ENCODE peak calls at places on chromosomes 4 and X, in eight cellular contexts. X is fibroblast of lung, D is left ventricle myocardium inferior, L is OCI-LY7, V is HepG2, Q is bronchial epithelial cell, Z is dorsolateral prefrontal cortex, S is psoas muscle. J is an unnamed sample.

GRCh38 chr4:26839016-26839415 is 21.6 kb upstream of the STIM2 start:
- DNase-seq in L (no peak), Q (no peak), X (no peak), D (no peak), S (no peak), V (no peak), Z (no peak), J (no peak)

GRCh38 chrX:11764602-11765067 is 6.6 kb downstream of the MSL3 start:
- DNase-seq in Z (no peak), V (no peak), Q (no peak), X (no peak), S (no peak), D (no peak), L (no peak), J (no peak)

GRCh38 chr4:9989918-9990635 is 31.2 kb downstream of the SLC2A9 start:
- DNase-seq in S (no peak), D (peak), L (no peak), V (no peak), Q (no peak), X (no peak), Z (no peak), J (no peak)

GRCh38 chr4:118953276-118953675 is 64.6 kb downstream of the SYNPO2 start:
- DNase-seq in Z (no peak), L (no peak), S (no peak), Q (no peak), X (peak), D (no peak), V (no peak), J (no peak)

GRCh38 chr4:26176621-26177121 is 144.1 kb upstream of the RBPJ start:
- DNase-seq in Z (no peak), V (no peak), D (no peak), X (peak), Q (peak), S (no peak), L (no peak), J (no peak)

GRCh38 chrX:106615041-106615440 is 3.3 kb downstream of the RADX start:
- DNase-seq in L (no peak), X (peak), V (no peak), S (no peak), Z (no peak), Q (no peak), D (no peak), J (no peak)

GRCh38 chr4:32440391-32440790 is 1720.2 kb downstream of the PCDH7 start:
- DNase-seq in Q (no peak), D (no peak), L (peak), S (no peak), X (no peak), V (no peak), Z (no peak), J (no peak)

GRCh38 chr4:7892212-7893019 is 47.2 kb downstream of the AFAP1 start:
- DNase-seq in Z (no peak), Q (no peak), D (no peak), L (no peak), V (no peak), X (peak), S (no peak), J (peak)

GRCh38 chrX:19695884-19696283 is 180.6 kb upstream of the MAP3K15 start:
- DNase-seq in V (no peak), S (no peak), L (no peak), D (no peak), Q (peak), Z (no peak), X (no peak), J (no peak)

GRCh38 chrX:66163849-66164401 is at the start of gene HEPH:
- DNase-seq in L (no peak), Z (no peak), V (no peak), D (no peak), Q (no peak), X (peak), S (no peak), J (peak)

GRCh38 chr4:87116230-87116629 is 104.2 kb downstream of the KLHL8 start:
- DNase-seq in Z (no peak), L (no peak), V (no peak), D (no peak), X (peak), Q (no peak), S (no peak), J (no peak)

GRCh38 chr4:142815834-142816233 is 30.3 kb downstream of the INPP4B start:
- DNase-seq in S (no peak), L (no peak), D (no peak), Z (no peak), X (peak), V (no peak), Q (peak), J (peak)

GRCh38 chr4:68445111-68445510 is 2.2 kb upstream of the TMPRSS11E start:
- DNase-seq in Q (no peak), Z (no peak), L (no peak), S (no peak), X (peak), V (no peak), D (no peak), J (no peak)

GRCh38 chrX:40065291-40066046 is 32.3 kb downstream of the BCOR start:
- DNase-seq in V (no peak), Q (no peak), L (no peak), D (no peak), S (peak), Z (no peak), X (no peak), J (no peak)

GRCh38 chr4:22607382-22607781 is 85.4 kb upstream of the GBA3 start:
- DNase-seq in D (peak), X (peak), Q (peak), L (peak), Z (no peak), S (peak), V (peak), J (peak)

GRCh38 chr4:13984996-13985780 is 357.7 kb upstream of the BOD1L1 start:
- DNase-seq in D (no peak), Z (no peak), L (no peak), X (peak), S (no peak), V (no peak), Q (no peak), J (peak)

GRCh38 chr4:7410470-7410869 is 24.3 kb downstream of the PSAPL1 start:
- DNase-seq in X (peak), L (no peak), D (no peak), Q (no peak), V (no peak), S (no peak), Z (no peak), J (no peak)

GRCh38 chr4:24477919-24478318 is 106.4 kb downstream of the DHX15 start:
- DNase-seq in S (peak), V (no peak), Q (no peak), X (peak), D (peak), Z (no peak), L (no peak), J (no peak)

GRCh38 chr4:128556756-128557155 is 252.7 kb upstream of the JADE1 start:
- DNase-seq in Z (no peak), L (no peak), Q (no peak), D (no peak), S (no peak), V (no peak), X (peak), J (no peak)

GRCh38 chrX:68396953-68397352 is 36.3 kb downstream of the OPHN1 start:
- DNase-seq in D (peak), L (no peak), V (no peak), Z (no peak), S (no peak), X (peak), Q (no peak), J (no peak)

GRCh38 chr4:15864771-15865566 is 73.6 kb downstream of the FGFBP1 start:
- DNase-seq in Q (no peak), V (no peak), L (no peak), Z (no peak), X (peak), S (no peak), D (no peak), J (no peak)

GRCh38 chrX:68708503-68709290 is 61.2 kb downstream of the STARD8 start:
- DNase-seq in S (peak), Q (no peak), Z (no peak), D (no peak), L (no peak), X (peak), V (no peak), J (no peak)

GRCh38 chr4:26987191-26987590 is 126.5 kb downstream of the STIM2 start:
- DNase-seq in D (no peak), V (no peak), Z (no peak), X (no peak), S (no peak), L (no peak), Q (no peak), J (no peak)

GRCh38 chr4:128665514-128665913 is 144.0 kb upstream of the JADE1 start:
- DNase-seq in L (no peak), V (no peak), Q (no peak), D (no peak), X (no peak), Z (no peak), S (no peak), J (no peak)

GRCh38 chrX:123217077-123217476 is 33.0 kb downstream of the GRIA3 start:
- DNase-seq in S (peak), V (no peak), D (no peak), Z (no peak), Q (peak), X (peak), L (no peak), J (peak)

GRCh38 chr4:134952775-134953174 is 751.2 kb upstream of the PABPC4L start:
- DNase-seq in Z (no peak), X (no peak), L (no peak), Q (no peak), V (no peak), S (no peak), D (no peak), J (no peak)

GRCh38 chr4:98890698-98891097 is 38.2 kb downstream of the EIF4E start:
- DNase-seq in L (no peak), S (no peak), Q (peak), D (no peak), X (peak), V (no peak), Z (no peak), J (no peak)

GRCh38 chr4:112517067-112517588 is 1.1 kb upstream of the NEUROG2 start:
- DNase-seq in Q (no peak), S (no peak), Z (no peak), D (no peak), L (peak), X (no peak), V (no peak), J (no peak)

GRCh38 chr4:121140712-121141111 is 23.4 kb downstream of the TNIP3 start:
- DNase-seq in V (no peak), L (no peak), X (peak), D (no peak), Q (no peak), S (no peak), Z (no peak), J (no peak)

GRCh38 chr4:182384496-182385155 is 141.4 kb downstream of the TENM3 start:
- DNase-seq in Q (no peak), X (peak), S (no peak), D (no peak), Z (no peak), L (no peak), V (no peak), J (no peak)

GRCh38 chrX:124805486-124805885 is 459.1 kb downstream of the SH2D1A start:
- DNase-seq in S (no peak), Z (no peak), V (no peak), X (no peak), L (no peak), Q (no peak), D (no peak), J (no peak)

GRCh38 chr4:2647403-2648158 is 108.6 kb downstream of the TNIP2 start:
- DNase-seq in D (no peak), V (no peak), L (no peak), X (no peak), S (no peak), Z (no peak), Q (no peak), J (no peak)

GRCh38 chr4:80184053-80184790 is 13.1 kb upstream of the PRDM8 start:
- DNase-seq in Z (peak), L (peak), V (peak), D (peak), S (peak), X (peak), Q (peak), J (peak)

GRCh38 chrX:53695901-53696300 is 9.4 kb upstream of the HUWE1 start:
- DNase-seq in V (no peak), D (no peak), X (no peak), Q (no peak), L (no peak), Z (no peak), S (no peak), J (no peak)

GRCh38 chr4:64727960-64728359 is 318.7 kb upstream of the TECRL start:
- DNase-seq in X (no peak), S (no peak), Q (no peak), V (no peak), D (no peak), L (no peak), Z (no peak), J (no peak)

GRCh38 chr4:71472946-71473345 is 134.1 kb downstream of the SLC4A4 start:
- DNase-seq in D (no peak), S (no peak), V (no peak), X (peak), Q (peak), Z (no peak), L (no peak), J (no peak)

GRCh38 chr4:96356591-96357360 is 516.9 kb downstream of the PDHA2 start:
- DNase-seq in Z (no peak), X (peak), V (no peak), Q (peak), S (no peak), D (no peak), L (no peak), J (no peak)

GRCh38 chrX:133660356-133660755 is 245.1 kb upstream of the GPC4 start:
- DNase-seq in X (peak), Z (no peak), Q (peak), D (no peak), S (no peak), L (no peak), V (no peak), J (peak)
- H3K4me3 ChIP-seq in X (no peak), Z (no peak), Q (no peak), D (no peak), S (no peak), L (no peak), V (no peak), J (no peak)

DNA sequence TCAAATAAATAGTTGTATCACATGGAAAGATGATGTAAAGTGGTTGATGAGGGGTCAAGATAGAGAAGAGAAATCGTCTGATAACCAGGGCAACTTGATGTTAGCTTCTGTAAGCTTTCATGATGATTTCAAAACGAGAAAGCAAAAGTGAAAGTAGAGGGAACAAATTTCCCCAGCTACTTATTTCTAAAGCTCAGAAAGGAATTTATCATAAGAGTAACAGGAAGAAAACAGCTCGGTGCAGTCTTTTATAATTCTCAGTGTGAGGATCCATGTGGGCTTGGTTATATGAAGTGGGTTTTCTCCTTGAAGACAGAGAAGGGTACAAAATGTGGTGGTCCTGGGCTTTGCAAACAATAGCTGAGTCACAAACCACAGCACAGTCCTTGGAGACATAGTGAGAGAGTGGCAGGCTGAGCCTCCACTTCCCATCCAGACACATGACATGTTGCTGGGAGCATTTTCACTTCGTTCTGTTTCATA is 32.1 kb upstream of the GLRA2 start:
- DNase-seq in D (no peak), V (no peak), Z (no peak), X (no peak), L (no peak), Q (no peak), S (no peak), J (no peak)
- H3K4me3 ChIP-seq in D (peak), V (no peak), Z (peak), X (peak), L (peak), Q (no peak), S (peak), J (no peak)

DNA sequence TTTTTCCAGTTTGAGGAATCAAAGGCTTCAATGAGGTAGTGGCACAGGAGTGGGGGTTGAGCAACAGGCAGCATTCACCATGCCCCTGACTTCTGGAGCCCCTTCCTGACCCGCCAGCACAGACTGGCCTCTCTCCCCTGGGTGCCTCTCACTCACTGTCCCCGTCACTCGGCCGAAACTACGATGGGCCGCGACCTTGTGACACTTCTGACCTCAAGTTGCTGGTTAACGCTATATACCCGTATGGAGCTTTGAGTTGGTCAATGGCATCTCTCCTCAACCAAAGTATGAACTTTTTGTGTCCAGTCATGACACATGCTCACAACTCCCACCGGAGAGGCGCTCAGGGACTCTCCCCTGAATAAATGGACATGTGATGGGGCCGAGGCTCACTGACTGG is 72.1 kb downstream of the IRF2 start:
- DNase-seq in X (no peak), Q (no peak), V (no peak), S (no peak), D (no peak), L (no peak), Z (no peak), J (no peak)
- H3K4me3 ChIP-seq in X (no peak), Q (no peak), V (no peak), S (no peak), D (no peak), L (no peak), Z (no peak), J (no peak)

DNA sequence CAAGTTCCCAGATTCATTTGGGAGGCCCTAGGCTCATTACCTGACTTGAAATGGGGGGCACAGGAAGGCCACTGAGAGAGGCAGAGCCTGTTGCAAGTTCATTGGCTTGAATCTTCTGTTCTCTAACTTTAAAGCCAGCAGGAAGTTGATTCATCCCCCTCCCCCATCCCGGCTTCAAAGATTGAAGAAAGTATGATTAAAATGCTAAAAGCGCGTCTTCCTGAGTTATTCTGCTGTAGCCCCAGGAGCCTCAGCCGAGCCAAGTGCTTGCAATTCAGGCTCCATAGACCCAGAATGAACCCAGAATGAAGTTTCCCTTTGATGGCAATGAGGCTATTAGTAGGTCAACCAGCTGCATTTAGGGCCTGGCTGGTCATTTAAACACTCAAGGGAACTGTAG is 14.7 kb downstream of the CHST7 start:
- DNase-seq in Z (no peak), L (peak), D (peak), V (no peak), Q (peak), X (peak), S (peak), J (peak)
- H3K4me3 ChIP-seq in Z (no peak), L (peak), D (peak), V (no peak), Q (no peak), X (peak), S (no peak), J (no peak)

DNA sequence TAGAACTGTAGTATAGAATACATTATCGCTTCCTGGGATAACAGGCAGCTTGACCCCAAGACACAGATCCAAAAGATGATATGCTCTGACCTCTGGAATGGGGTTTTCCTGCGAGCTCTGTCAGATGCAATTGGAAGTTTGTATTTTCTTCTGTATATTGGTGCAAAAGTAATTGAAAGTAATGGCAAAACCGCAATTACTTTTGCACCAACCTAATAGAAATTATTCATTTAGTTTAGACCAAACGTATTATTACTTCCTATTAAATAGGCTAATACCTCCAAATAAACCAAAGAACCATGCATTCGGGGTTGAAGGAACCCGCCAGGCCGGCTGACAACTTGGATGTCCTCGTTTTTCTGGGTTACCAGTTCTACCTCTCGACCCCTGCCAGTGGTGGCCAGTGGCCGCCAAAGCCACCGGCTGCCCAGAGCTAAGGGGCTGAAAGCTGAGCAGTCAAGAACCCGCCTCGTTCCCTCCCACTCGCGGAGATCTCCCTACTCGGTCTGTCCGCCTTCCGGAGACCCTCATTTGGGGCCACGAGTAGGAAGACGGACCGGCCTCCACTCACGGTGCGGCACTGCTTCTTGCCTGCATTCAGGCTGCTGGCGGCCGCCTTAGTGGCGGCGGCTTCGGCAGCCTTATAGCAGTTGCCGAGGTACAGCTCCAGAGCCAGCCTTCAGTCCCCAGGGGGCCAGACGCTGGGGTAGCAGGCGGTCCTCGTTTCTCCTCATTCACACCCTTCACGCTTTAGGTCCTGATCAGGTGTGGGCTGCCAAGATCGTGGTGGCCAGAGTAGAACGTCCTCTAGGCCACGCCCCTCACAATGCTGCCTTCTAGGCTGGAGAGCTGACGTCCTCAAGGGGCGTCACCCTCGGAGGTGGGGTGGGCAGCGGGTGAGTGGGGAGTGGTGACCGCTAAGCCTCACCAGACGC is 121.9 kb downstream of the RBMX2 start:
- DNase-seq in X (peak), D (peak), Z (peak), Q (peak), L (no peak), S (peak), V (no peak), J (peak)
- H3K4me3 ChIP-seq in X (peak), D (peak), Z (peak), Q (peak), L (no peak), S (peak), V (no peak), J (no peak)

GRCh38 chrX:44342866-44343265 is 606 bp downstream of the EFHC2 start:
- DNase-seq in Z (no peak), Q (no peak), S (no peak), V (no peak), D (no peak), L (no peak), X (no peak), J (no peak)
- H3K4me3 ChIP-seq in Z (peak), Q (no peak), S (peak), V (no peak), D (peak), L (no peak), X (peak), J (no peak)

GRCh38 chr4:44725166-44725565 is 1.2 kb downstream of the GNPDA2 start:
- DNase-seq in S (no peak), Z (no peak), L (no peak), Q (no peak), V (no peak), X (peak), D (no peak), J (no peak)
- H3K4me3 ChIP-seq in S (peak), Z (peak), L (peak), Q (no peak), V (peak), X (peak), D (peak), J (no peak)

DNA sequence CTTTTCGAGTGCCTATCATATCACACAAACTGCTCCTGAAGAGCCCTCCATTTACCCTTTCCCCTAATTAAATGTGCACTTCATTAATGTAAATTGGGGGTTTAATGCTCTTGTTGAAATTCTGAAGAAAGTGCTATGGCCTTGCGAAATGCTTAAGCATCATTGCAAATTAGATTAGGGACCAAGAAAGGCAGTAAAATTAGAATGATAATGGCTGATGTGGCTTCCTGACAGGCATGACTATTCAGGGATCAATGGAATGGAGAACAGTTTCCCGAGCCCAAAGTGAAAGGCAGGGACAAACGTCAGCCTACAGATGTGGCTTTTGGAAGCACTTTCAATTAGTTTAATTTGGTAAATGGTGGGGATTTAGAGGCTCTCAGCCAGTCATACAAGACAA is 120.1 kb downstream of the NKX6-1 start:
- DNase-seq in S (no peak), Z (no peak), D (no peak), V (no peak), Q (no peak), L (no peak), X (no peak), J (no peak)
- H3K4me3 ChIP-seq in S (no peak), Z (no peak), D (no peak), V (no peak), Q (no peak), L (no peak), X (no peak), J (no peak)

J was measured in adrenal gland.